ENCODE peak calls at places on chromosomes 2 and 18, in seven cellular contexts. G is pancreas, C is A549, S is gastrocnemius medialis, R is endothelial cell of umbilical vein, O is PC-9, P is HCT116. V is an unnamed sample.

GRCh38 chr2:120551540-120551939 is 184.1 kb upstream of the GLI2 start:
- DNase-seq in G (no peak), C (no peak), S (no peak), R (peak), O (no peak), P (no peak), V (no peak)

GRCh38 chr18:37525302-37525585 is 40.4 kb downstream of the CELF4 start:
- DNase-seq in G (no peak), C (no peak), S (no peak), R (no peak), O (no peak), P (no peak), V (no peak)

GRCh38 chr2:47339745-47340541 is 63.0 kb upstream of the MSH2 start:
- DNase-seq in G (no peak), C (no peak), S (no peak), R (no peak), O (peak), P (peak), V (peak)

GRCh38 chr2:6915399-6915798 is 1.8 kb upstream of the RNF144A start:
- DNase-seq in G (no peak), C (no peak), S (no peak), R (no peak), O (no peak), P (no peak), V (no peak)

GRCh38 chr2:170332676-170333402 is 154.9 kb downstream of the MYO3B start:
- DNase-seq in G (no peak), C (no peak), S (no peak), R (no peak), O (no peak), P (no peak), V (no peak)

GRCh38 chr18:56575819-56576663 is 62.4 kb downstream of the TXNL1 start:
- DNase-seq in G (no peak), C (peak), S (no peak), R (peak), O (no peak), P (peak), V (no peak)

GRCh38 chr18:77055429-77056310 is 76.9 kb downstream of the MBP start:
- DNase-seq in G (no peak), C (no peak), S (no peak), R (no peak), O (no peak), P (no peak), V (no peak)

GRCh38 chr2:189370719-189371118 is 70.6 kb upstream of the WDR75 start:
- DNase-seq in G (no peak), C (no peak), S (no peak), R (peak), O (no peak), P (no peak), V (no peak)

GRCh38 chr18:50117876-50118275 is 77.1 kb downstream of the MYO5B start:
- DNase-seq in G (no peak), C (no peak), S (no peak), R (no peak), O (no peak), P (no peak), V (no peak)

DNA sequence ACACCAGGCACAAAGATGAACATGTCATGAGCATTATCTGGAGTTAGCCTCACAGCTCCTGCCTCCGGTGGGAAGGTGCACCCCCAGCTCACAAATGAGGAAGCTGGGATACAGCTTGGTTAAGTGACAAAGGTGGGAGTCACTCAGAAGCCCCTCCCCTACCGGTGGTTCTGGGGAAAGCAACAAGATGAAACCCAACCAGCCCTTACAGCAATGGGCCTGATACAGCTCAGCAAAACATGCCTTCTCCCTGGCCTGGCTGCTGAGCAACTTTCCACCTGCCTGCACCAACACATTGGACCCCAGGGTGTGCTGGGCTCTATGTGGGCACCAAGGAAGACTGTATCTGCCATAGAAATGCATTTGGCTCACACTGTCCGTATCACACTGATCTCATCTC is 113.2 kb downstream of the GYPC start:
- DNase-seq in G (no peak), C (no peak), S (no peak), R (no peak), O (no peak), P (no peak), V (no peak)
- H3K27ac ChIP-seq in G (no peak), C (no peak), S (no peak), R (no peak), O (no peak), P (no peak), V (no peak)

DNA sequence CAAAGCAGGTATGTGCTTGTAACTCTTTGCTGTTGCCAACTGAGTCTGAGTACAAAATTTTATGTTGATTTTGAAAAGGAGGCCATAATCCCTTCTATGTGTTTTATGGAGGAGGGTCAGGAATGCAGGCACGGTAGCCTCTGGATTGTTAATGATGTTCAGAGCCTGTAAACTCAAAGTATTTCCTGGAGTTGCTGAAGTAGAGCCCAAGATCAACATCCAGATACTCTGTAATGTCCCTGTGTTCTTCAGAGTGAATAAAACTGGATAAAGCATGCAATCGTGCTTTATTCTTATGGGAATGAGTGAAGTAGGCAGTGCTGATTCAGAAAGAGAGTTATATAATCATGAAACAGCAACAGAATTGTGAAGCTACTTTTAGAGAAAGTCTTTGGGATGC is 61.8 kb upstream of the CHRNA1 start:
- DNase-seq in G (no peak), C (no peak), S (no peak), R (peak), O (no peak), P (no peak), V (no peak)
- H3K27ac ChIP-seq in G (no peak), C (no peak), S (no peak), R (no peak), O (no peak), P (no peak), V (no peak)

DNA sequence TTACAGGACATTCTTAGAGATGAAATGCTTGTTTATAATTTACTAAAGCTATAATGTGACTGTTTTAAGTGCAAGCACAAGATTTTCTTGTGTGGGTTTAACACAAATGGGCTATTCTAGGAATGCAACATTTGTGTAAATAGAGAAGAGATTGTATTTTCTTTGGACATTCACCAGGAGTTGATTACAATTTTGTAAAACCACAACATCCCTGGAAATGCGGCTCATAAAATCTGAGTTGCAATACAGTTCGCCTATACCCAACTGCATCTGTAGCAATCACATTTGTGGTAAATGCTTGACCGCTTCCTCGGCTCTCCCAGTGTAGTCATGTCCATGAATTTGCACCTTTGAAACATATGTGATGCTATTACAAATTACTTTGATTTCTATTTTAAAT is 348.7 kb upstream of the CDH20 start:
- DNase-seq in G (no peak), C (no peak), S (no peak), R (no peak), O (no peak), P (no peak), V (no peak)
- H3K27ac ChIP-seq in G (no peak), C (no peak), S (no peak), R (no peak), O (no peak), P (no peak), V (no peak)

GRCh38 chr18:33576999-33577687 is 876 bp upstream of the ASXL3 start:
- DNase-seq in G (no peak), C (no peak), S (no peak), R (peak), O (no peak), P (no peak), V (no peak)
- H3K27ac ChIP-seq in G (peak), C (no peak), S (no peak), R (no peak), O (no peak), P (no peak), V (no peak)

GRCh38 chr2:11389551-11390528 is 45.4 kb upstream of the ROCK2 start:
- DNase-seq in G (peak), C (peak), S (no peak), R (peak), O (peak), P (no peak), V (peak)
- H3K27ac ChIP-seq in G (peak), C (peak), S (no peak), R (no peak), O (no peak), P (no peak), V (no peak)

GRCh38 chr18:3234457-3234856 is 13.1 kb upstream of the MYL12A start:
- DNase-seq in G (no peak), C (no peak), S (no peak), R (no peak), O (no peak), P (no peak), V (no peak)

GRCh38 chr18:3233004-3233403 is 13.2 kb upstream of the MYOM1 start:
- DNase-seq in G (no peak), C (no peak), S (no peak), R (no peak), O (no peak), P (no peak), V (no peak)

GRCh38 chr18:3233433-3234168 is 13.8 kb upstream of the MYOM1 start:
- DNase-seq in G (no peak), C (no peak), S (no peak), R (no peak), O (no peak), P (no peak), V (no peak)

GRCh38 chr18:3236470-3236869 is 11.1 kb upstream of the MYL12A start:
- DNase-seq in G (no peak), C (no peak), S (no peak), R (no peak), O (no peak), P (no peak), V (no peak)

DNA sequence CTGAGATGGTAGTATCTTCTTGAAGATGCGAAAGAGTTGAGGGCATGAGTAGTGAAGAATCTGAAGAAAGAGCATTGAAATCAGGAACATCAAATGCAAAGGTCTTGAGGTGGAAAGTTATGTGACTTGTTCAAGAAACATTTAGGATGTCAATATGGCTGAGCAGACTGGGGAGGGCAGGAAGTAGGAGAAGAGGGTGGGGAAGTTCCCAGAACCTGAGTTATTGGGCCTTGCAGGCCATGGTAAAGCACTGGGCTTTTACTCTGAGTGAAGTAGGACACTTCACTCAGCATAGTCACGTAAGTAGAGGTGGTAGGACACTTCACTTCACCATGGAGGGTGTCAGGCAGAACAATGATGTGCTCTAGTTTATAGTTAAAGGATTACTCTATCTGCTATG is 11.8 kb upstream of the MYL12A start:
- DNase-seq in G (no peak), C (no peak), S (no peak), R (no peak), O (no peak), P (no peak), V (no peak)
- H3K27ac ChIP-seq in G (no peak), C (no peak), S (no peak), R (no peak), O (peak), P (no peak), V (no peak)

GRCh38 chr2:85601771-85602475 is 575 bp downstream of the TMEM150A start:
- DNase-seq in G (peak), C (no peak), S (peak), R (no peak), O (no peak), P (no peak), V (no peak)
- H3K27ac ChIP-seq in G (peak), C (peak), S (peak), R (no peak), O (no peak), P (peak), V (peak)

GRCh38 chr2:55099493-55099877 is 49.2 kb upstream of the RTN4 start:
- DNase-seq in G (no peak), C (no peak), S (no peak), R (no peak), O (no peak), P (no peak), V (no peak)
- H3K27ac ChIP-seq in G (peak), C (peak), S (peak), R (peak), O (peak), P (no peak), V (peak)

GRCh38 chr2:213148572-213149331 is 2.7 kb downstream of the IKZF2 start:
- DNase-seq in G (no peak), C (no peak), S (no peak), R (no peak), O (no peak), P (no peak), V (no peak)

GRCh38 chr2:213149332-213149875 is 2.0 kb downstream of the IKZF2 start:
- DNase-seq in G (no peak), C (no peak), S (no peak), R (no peak), O (no peak), P (no peak), V (no peak)

GRCh38 chr2:213149949-213150314 is 1.5 kb downstream of the IKZF2 start:
- DNase-seq in G (no peak), C (no peak), S (no peak), R (no peak), O (no peak), P (no peak), V (no peak)

GRCh38 chr2:213151437-213152064 is at the start of gene IKZF2:
- DNase-seq in G (peak), C (peak), S (peak), R (peak), O (peak), P (peak), V (peak)

DNA sequence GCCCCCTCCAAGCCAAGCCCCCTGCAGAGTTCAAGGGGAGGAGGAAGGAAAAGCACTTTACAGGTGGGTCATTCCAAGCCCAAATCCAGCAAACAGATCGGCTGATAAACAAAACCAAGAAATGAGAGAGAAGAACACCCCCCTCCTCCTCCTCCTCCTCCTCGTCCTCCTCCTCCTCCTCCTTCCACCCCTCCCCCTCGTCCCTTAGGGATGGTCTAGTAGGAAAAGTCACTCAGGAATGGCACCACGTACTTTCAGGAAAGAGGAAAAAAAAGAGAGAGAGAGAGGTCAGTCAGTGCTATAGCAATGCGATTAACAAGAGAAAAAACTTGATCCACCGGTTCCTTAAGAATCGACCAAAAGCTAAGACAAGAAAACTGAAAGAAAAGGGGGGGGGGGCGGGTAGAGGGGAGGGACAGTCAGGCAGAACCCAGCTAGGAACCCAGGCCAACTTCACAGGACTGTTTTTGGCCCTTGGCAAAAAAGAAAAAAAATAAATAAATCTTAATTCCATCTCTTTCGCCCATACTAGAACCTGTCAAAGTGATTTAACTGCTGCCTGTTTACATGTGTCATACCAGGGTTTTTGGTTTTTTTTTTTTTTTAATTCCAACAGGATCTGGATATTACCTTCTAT is 979 bp downstream of the IKZF2 start:
- DNase-seq in G (no peak), C (no peak), S (no peak), R (no peak), O (peak), P (no peak), V (peak)
- H3K27ac ChIP-seq in G (peak), C (no peak), S (peak), R (no peak), O (peak), P (no peak), V (peak)